ENCODE peak calls at places on chromosome 6, in five cellular contexts. One of them, this sample, is unnamed.
A peak's percentile ranks its signal among the peaks of the same experiment; 100 is the strongest.

GRCh38 chr6:135115411-135116293 is 61.0 kb upstream of the HBS1L start:
- DNase-seq in head of caudate nucleus: no peak
- DNase-seq in LoVo: no peak
- DNase-seq in epithelial cell of esophagus: no peak
- DNase-seq in RPMI7951: no peak
- DNase-seq in this sample: no peak

GRCh38 chr6:44735631-44735963 is 348.1 kb downstream of the CDC5L start:
- DNase-seq in head of caudate nucleus: no peak
- DNase-seq in LoVo: no peak
- DNase-seq in epithelial cell of esophagus: peak; percentile 89
- DNase-seq in RPMI7951: peak; percentile 92
- DNase-seq in this sample: peak; percentile 8

GRCh38 chr6:75412937-75413662 is 80.5 kb downstream of the FILIP1 start:
- DNase-seq in head of caudate nucleus: no peak
- DNase-seq in LoVo: peak; percentile 22
- DNase-seq in epithelial cell of esophagus: no peak
- DNase-seq in RPMI7951: no peak
- DNase-seq in this sample: no peak

GRCh38 chr6:49565855-49566254 is 15.4 kb downstream of the C6orf141 start:
- DNase-seq in head of caudate nucleus: no peak
- DNase-seq in LoVo: no peak
- DNase-seq in epithelial cell of esophagus: peak; percentile 45
- DNase-seq in RPMI7951: peak; percentile 37
- DNase-seq in this sample: no peak

GRCh38 chr6:131861356-131861755 is 53.5 kb downstream of the ENPP1 start:
- DNase-seq in head of caudate nucleus: no peak
- DNase-seq in LoVo: no peak
- DNase-seq in epithelial cell of esophagus: no peak
- DNase-seq in RPMI7951: no peak
- DNase-seq in this sample: no peak

GRCh38 chr6:21924002-21924401 is 330.5 kb downstream of the SOX4 start:
- DNase-seq in head of caudate nucleus: no peak
- DNase-seq in LoVo: no peak
- DNase-seq in epithelial cell of esophagus: no peak
- DNase-seq in RPMI7951: no peak
- DNase-seq in this sample: no peak

GRCh38 chr6:57247603-57248002 is 25.5 kb upstream of the RAB23 start:
- DNase-seq in head of caudate nucleus: no peak
- DNase-seq in LoVo: no peak
- DNase-seq in epithelial cell of esophagus: no peak
- DNase-seq in RPMI7951: no peak
- DNase-seq in this sample: no peak

GRCh38 chr6:156601156-156601820 is 175.9 kb upstream of the ARID1B start:
- DNase-seq in head of caudate nucleus: no peak
- DNase-seq in LoVo: no peak
- DNase-seq in epithelial cell of esophagus: no peak
- DNase-seq in RPMI7951: no peak
- DNase-seq in this sample: no peak

GRCh38 chr6:75098709-75099108 is 107.1 kb downstream of the COL12A1 start:
- DNase-seq in head of caudate nucleus: no peak
- DNase-seq in LoVo: peak; percentile 70
- DNase-seq in epithelial cell of esophagus: peak; percentile 80
- DNase-seq in RPMI7951: peak; percentile 94
- DNase-seq in this sample: peak; percentile 64

GRCh38 chr6:131400054-131400781 is 172.8 kb upstream of the ARG1 start:
- DNase-seq in head of caudate nucleus: no peak
- DNase-seq in LoVo: no peak
- DNase-seq in epithelial cell of esophagus: peak; percentile 54
- DNase-seq in RPMI7951: peak; percentile 99
- DNase-seq in this sample: peak; percentile 59

GRCh38 chr6:26217714-26218075 is 130.5 kb downstream of the HFE start:
- DNase-seq in head of caudate nucleus: no peak
- DNase-seq in LoVo: peak; percentile 24
- DNase-seq in epithelial cell of esophagus: peak; percentile 38
- DNase-seq in RPMI7951: peak; percentile 61
- DNase-seq in this sample: peak; percentile 42

GRCh38 chr6:36353411-36353915 is 16.8 kb upstream of the BNIP5 start:
- DNase-seq in head of caudate nucleus: no peak
- DNase-seq in LoVo: no peak
- DNase-seq in epithelial cell of esophagus: peak; percentile 58
- DNase-seq in RPMI7951: no peak
- DNase-seq in this sample: peak; percentile 57

GRCh38 chr6:73854998-73855718 is 159.2 kb downstream of the CD109 start:
- DNase-seq in head of caudate nucleus: no peak
- DNase-seq in LoVo: peak; percentile 43
- DNase-seq in epithelial cell of esophagus: peak; percentile 72
- DNase-seq in RPMI7951: peak; percentile 48
- DNase-seq in this sample: no peak

GRCh38 chr6:13766201-13766634 is 48.1 kb downstream of the MCUR1 start:
- DNase-seq in head of caudate nucleus: no peak
- DNase-seq in LoVo: peak; percentile 30
- DNase-seq in epithelial cell of esophagus: peak; percentile 59
- DNase-seq in RPMI7951: peak; percentile 77
- DNase-seq in this sample: peak; percentile 37

GRCh38 chr6:116685437-116685993 is 4.5 kb downstream of the KPNA5 start:
- DNase-seq in head of caudate nucleus: no peak
- DNase-seq in LoVo: no peak
- DNase-seq in epithelial cell of esophagus: no peak
- DNase-seq in RPMI7951: no peak
- DNase-seq in this sample: no peak

This sample was measured in PC-9.